ENCODE peak calls at places on chromosomes 6 and 20, in four cellular contexts. Y is RWPE1, S is H1, B is PC-3. V is an unnamed sample.

GRCh38 chr6:10451828-10452509 is 37.1 kb upstream of the TFAP2A start:
- DNase-seq in Y (peak), S (no peak), B (peak), V (no peak)

GRCh38 chr20:25353754-25354705 is 36.6 kb downstream of the ABHD12 start:
- DNase-seq in Y (no peak), S (no peak), B (peak), V (no peak)

GRCh38 chr20:63519765-63520593 is 586 bp upstream of the PPDPF start:
- DNase-seq in Y (peak), S (peak), B (peak), V (no peak)

GRCh38 chr6:100035873-100036653 is 42.0 kb upstream of the MCHR2 start:
- DNase-seq in Y (no peak), S (no peak), B (peak), V (no peak)

GRCh38 chr6:56091159-56091869 is 156.1 kb downstream of the COL21A1 start:
- DNase-seq in Y (peak), S (no peak), B (peak), V (peak)

GRCh38 chr6:158999669-159000403 is at the start of gene RSPH3:
- DNase-seq in Y (peak), S (peak), B (peak), V (peak)

GRCh38 chr20:45080867-45081616 is 19.9 kb downstream of the KCNS1 start:
- DNase-seq in Y (no peak), S (no peak), B (peak), V (no peak)

GRCh38 chr6:157034433-157035230 is 257.5 kb downstream of the ARID1B start:
- DNase-seq in Y (peak), S (no peak), B (peak), V (no peak)

GRCh38 chr6:40933864-40934263 is 105.2 kb downstream of the UNC5CL start:
- DNase-seq in Y (no peak), S (no peak), B (no peak), V (no peak)

GRCh38 chr6:26358511-26358981 is 6.5 kb upstream of the BTN3A2 start:
- DNase-seq in Y (no peak), S (no peak), B (no peak), V (no peak)

GRCh38 chr6:165846123-165846966 is 183.3 kb upstream of the PDE10A start:
- DNase-seq in Y (no peak), S (no peak), B (peak), V (no peak)

GRCh38 chr20:57709823-57710799 is at the start of gene PMEPA1:
- DNase-seq in Y (peak), S (peak), B (peak), V (no peak)

GRCh38 chr6:137958809-137959565 is 91.9 kb downstream of the TNFAIP3 start:
- DNase-seq in Y (no peak), S (no peak), B (no peak), V (no peak)
- H3K27ac ChIP-seq in Y (peak), S (no peak), B (no peak), V (no peak)

DNA sequence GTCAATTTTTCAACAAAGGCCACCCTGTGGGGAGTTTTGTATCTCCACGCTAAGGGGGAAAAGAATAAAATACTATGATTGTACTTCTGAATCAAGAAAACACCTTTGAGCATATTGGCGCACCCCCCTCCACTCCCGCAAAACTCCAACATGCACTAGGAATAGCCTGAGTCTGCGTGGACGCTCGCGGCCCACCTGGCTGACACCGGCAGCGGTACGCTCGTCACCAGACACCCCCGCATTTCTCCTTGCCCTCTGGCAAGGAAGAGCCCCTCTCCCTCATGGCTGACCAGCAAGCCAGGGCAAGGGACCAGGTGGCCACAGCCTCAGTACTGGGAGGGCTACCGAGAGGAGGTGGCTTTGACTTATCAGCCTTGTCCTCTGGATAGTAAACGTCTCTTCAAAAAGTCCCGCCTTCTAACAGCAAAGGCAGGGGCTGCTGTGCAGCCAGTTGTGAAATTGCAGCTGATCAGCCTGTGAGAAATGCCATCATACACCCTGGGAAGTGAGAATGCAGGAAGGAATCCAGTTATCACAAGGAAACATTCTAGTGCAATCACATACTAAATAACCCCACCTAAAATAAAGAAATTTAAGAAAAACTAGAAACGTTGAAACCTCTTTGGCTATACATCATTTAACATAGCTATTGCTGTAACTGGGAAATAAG is 84.2 kb downstream of the HUS1B start:
- DNase-seq in Y (no peak), S (no peak), B (no peak), V (no peak)
- H3K27ac ChIP-seq in Y (no peak), S (no peak), B (no peak), V (no peak)

DNA sequence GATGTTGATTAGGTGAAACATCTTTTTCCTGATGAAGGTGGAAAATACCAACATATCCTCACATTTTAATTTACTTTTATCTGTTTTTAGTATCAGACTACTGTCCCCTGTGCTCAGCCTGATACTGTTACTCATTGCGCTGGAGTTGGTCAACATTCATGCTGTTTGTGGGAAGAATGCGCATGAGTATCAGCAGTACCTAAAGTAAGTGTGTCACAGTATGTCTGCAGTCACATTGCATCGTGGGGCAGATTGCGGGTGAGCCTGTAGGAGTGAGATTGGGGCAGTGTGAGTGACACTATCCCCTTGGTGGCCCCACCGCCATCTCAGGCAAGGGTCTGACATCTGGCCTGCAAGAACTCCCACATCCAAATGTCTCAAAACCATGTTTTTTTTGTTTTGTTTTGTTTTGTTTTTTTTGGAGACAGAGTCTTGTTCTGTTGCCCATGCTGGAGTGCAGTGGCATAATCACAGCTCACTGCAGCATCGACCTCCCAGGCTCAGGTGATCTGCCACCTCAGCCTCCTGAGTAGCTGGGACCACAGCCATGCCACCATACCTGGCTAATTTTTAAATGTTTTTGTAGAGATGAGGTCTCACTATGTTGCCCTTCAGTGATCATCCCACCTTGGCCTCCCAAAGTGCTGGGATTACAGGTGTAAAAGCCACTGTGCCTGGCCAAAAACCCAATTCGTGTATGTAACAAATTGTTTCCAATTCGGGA is 27.8 kb downstream of the ERMARD start:
- DNase-seq in Y (no peak), S (no peak), B (no peak), V (no peak)
- H3K27ac ChIP-seq in Y (peak), S (no peak), B (no peak), V (no peak)

GRCh38 chr6:128121610-128122009 is 220.8 kb upstream of the THEMIS start:
- DNase-seq in Y (no peak), S (no peak), B (no peak), V (no peak)

GRCh38 chr6:128121190-128121589 is 220.3 kb upstream of the THEMIS start:
- DNase-seq in Y (no peak), S (no peak), B (no peak), V (no peak)

GRCh38 chr6:128118401-128118800 is 217.5 kb upstream of the THEMIS start:
- DNase-seq in Y (no peak), S (no peak), B (no peak), V (no peak)

GRCh38 chr6:128114164-128114563 is 213.3 kb upstream of the THEMIS start:
- DNase-seq in Y (no peak), S (no peak), B (no peak), V (no peak)

GRCh38 chr6:128117916-128118315 is 217.1 kb upstream of the THEMIS start:
- DNase-seq in Y (no peak), S (no peak), B (no peak), V (no peak)
- H3K27ac ChIP-seq in Y (no peak), S (no peak), B (no peak), V (no peak)

DNA sequence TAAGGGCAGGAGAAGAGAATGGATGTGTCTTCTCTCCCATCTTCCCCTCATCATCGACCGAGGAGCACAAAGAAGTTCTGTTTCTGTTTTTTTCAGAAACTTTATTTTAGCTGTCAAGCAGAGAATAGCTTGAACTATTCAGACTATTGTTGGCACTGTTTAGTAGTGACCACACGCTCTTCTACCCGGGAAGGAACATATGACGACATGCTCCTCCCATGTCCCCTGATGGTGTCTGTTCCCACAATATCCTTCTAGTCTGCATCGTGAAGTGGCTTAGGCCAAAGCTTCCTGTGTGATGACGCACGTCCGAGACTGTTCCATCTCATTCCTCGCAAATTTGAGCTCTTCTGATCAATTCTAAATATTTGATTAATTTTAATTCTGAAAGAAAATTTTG is 27.2 kb upstream of the KIF25 start:
- DNase-seq in Y (no peak), S (no peak), B (no peak), V (no peak)
- H3K27ac ChIP-seq in Y (no peak), S (no peak), B (no peak), V (no peak)

GRCh38 chr6:163226181-163226835 is 188.2 kb upstream of the QKI start:
- DNase-seq in Y (no peak), S (no peak), B (no peak), V (no peak)
- H3K27ac ChIP-seq in Y (no peak), S (no peak), B (no peak), V (no peak)

GRCh38 chr6:4125933-4126864 is 9.2 kb downstream of the ECI2 start:
- DNase-seq in Y (peak), S (no peak), B (peak), V (no peak)
- H3K27ac ChIP-seq in Y (no peak), S (no peak), B (peak), V (no peak)

V was measured in Panc1.